ENCODE peak calls at places on chromosomes 12 and 14, in six cellular contexts. C is OCI-LY7, N is DMS79 treated with DMSO at 0.1 percent for 48 hours, Z is T-helper 9 cell, H is aorta, A is endothelial cell. I is an unnamed sample.

GRCh38 chr12:96241484-96242256 is 47.5 kb downstream of the ELK3 start:
- DNase-seq in C (no peak), A (no peak), N (no peak), H (peak; percentile 79), Z (peak; percentile 70), I (peak; percentile 77)

GRCh38 chr12:84912191-84913142 is at the start of gene SLC6A15:
- DNase-seq in C (no peak), H (no peak), Z (no peak), A (peak; percentile 80), N (no peak), I (no peak)

GRCh38 chr12:84694111-84694510 is 218.5 kb downstream of the SLC6A15 start:
- DNase-seq in Z (no peak), A (no peak), C (no peak), H (no peak), N (no peak), I (no peak)

GRCh38 chr14:74843653-74844052 is 32.3 kb downstream of the PROX2 start:
- DNase-seq in H (no peak), C (no peak), Z (no peak), A (no peak), N (no peak), I (no peak)

GRCh38 chr12:117484901-117485300 is 123.5 kb upstream of the NOS1 start:
- DNase-seq in C (no peak), Z (no peak), A (no peak), H (no peak), N (no peak), I (no peak)

GRCh38 chr14:70330596-70330995 is 28.9 kb downstream of the COX16 start:
- DNase-seq in N (no peak), H (no peak), Z (no peak), C (no peak), A (no peak), I (no peak)

GRCh38 chr12:120659151-120659525 is 18.7 kb downstream of the CABP1 start:
- DNase-seq in Z (no peak), N (no peak), H (no peak), C (no peak), A (no peak), I (no peak)

GRCh38 chr12:77995436-77996167 is 164.9 kb downstream of the NAV3 start:
- DNase-seq in C (no peak), Z (no peak), N (no peak), H (no peak), A (no peak), I (no peak)

GRCh38 chr14:70086685-70087379 is 101.9 kb downstream of the SLC8A3 start:
- DNase-seq in C (peak; percentile 24), A (peak; percentile 28), Z (no peak), N (peak; percentile 46), H (no peak), I (no peak)

GRCh38 chr12:30437616-30438015 is 258.1 kb downstream of the IPO8 start:
- DNase-seq in N (no peak), Z (no peak), H (no peak), C (no peak), A (no peak), I (no peak)

GRCh38 chr12:113151655-113152054 is 2.1 kb downstream of the CFAP73 start:
- DNase-seq in C (peak; percentile 59), A (no peak), N (no peak), H (no peak), Z (no peak), I (no peak)

GRCh38 chr12:121451931-121452330 is 52.0 kb downstream of the RNF34 start:
- DNase-seq in A (no peak), C (no peak), Z (no peak), H (no peak), N (no peak), I (no peak)

GRCh38 chr14:94455928-94456327 is 3.3 kb upstream of the SERPINA11 start:
- DNase-seq in Z (no peak), A (no peak), C (no peak), H (no peak), N (no peak), I (no peak)